ENCODE peak calls at places on chromosomes 2 and 18, in four cellular contexts. V, U, H and J are unnamed samples.

GRCh38 chr2:174768557-174768956 is 4.3 kb upstream of the CHRNA1 start:
- DNase-seq in U (no peak), H (no peak), V (no peak), J (no peak)

GRCh38 chr2:179338681-179339080 is 74.0 kb upstream of the SESTD1 start:
- DNase-seq in H (no peak), V (no peak), U (no peak), J (no peak)

GRCh38 chr2:122960727-122961641 is 1064.1 kb upstream of the CNTNAP5 start:
- DNase-seq in H (no peak), U (no peak), V (no peak), J (no peak)

GRCh38 chr2:127193948-127194267 is 26.2 kb downstream of the CYP27C1 start:
- DNase-seq in V (no peak), H (no peak), U (no peak), J (no peak)

GRCh38 chr2:119421304-119421703 is 10.3 kb upstream of the TMEM37 start:
- DNase-seq in H (no peak), V (no peak), U (no peak), J (no peak)

GRCh38 chr2:657766-658165 is 19.4 kb downstream of the TMEM18 start:
- DNase-seq in V (no peak), U (peak; percentile 24), H (no peak), J (no peak)

GRCh38 chr2:97966545-97967215 is 29.1 kb downstream of the TMEM131 start:
- DNase-seq in V (no peak), U (no peak), H (no peak), J (no peak)

GRCh38 chr18:73891572-73892421 is 255.8 kb downstream of the FBXO15 start:
- DNase-seq in H (no peak), V (no peak), U (no peak), J (no peak)

GRCh38 chr2:48912110-48912509 is 156.6 kb upstream of the LHCGR start:
- DNase-seq in V (no peak), H (peak; percentile 44), U (no peak), J (no peak)

GRCh38 chr2:189276277-189276676 is 96.7 kb upstream of the COL5A2 start:
- DNase-seq in V (no peak), U (no peak), H (no peak), J (peak; percentile 48)

GRCh38 chr18:77069931-77070330 is 62.7 kb downstream of the MBP start:
- DNase-seq in U (no peak), V (no peak), H (no peak), J (no peak)

GRCh38 chr2:98508690-98509054 is 64.0 kb downstream of the INPP4A start:
- DNase-seq in H (no peak), V (no peak), U (peak; percentile 41), J (no peak)

GRCh38 chr2:182144780-182145170 is 159.1 kb downstream of the PPP1R1C start:
- DNase-seq in U (no peak), H (peak; percentile 20), V (no peak), J (no peak)

GRCh38 chr2:218397502-218398436 is 1.9 kb upstream of the CTDSP1 start:
- DNase-seq in H (peak; percentile 92), U (peak; percentile 85), V (peak; percentile 60), J (no peak)

GRCh38 chr18:45688834-45689233 is 35.1 kb upstream of the SLC14A1 start:
- DNase-seq in U (no peak), V (no peak), H (no peak), J (no peak)

GRCh38 chr18:9575558-9575957 is 38.8 kb downstream of the PPP4R1 start:
- DNase-seq in U (peak; percentile 85), H (peak; percentile 98), V (peak; percentile 88), J (peak; percentile 63)

GRCh38 chr2:1588051-1588993 is 156.0 kb downstream of the PXDN start:
- DNase-seq in H (no peak), U (no peak), V (no peak), J (no peak)

GRCh38 chr2:69022548-69022947 is 9.6 kb downstream of the ANTXR1 start:
- DNase-seq in V (no peak), H (no peak), U (no peak), J (no peak)

GRCh38 chr2:69018629-69019227 is 5.7 kb downstream of the ANTXR1 start:
- DNase-seq in H (no peak), V (no peak), U (no peak), J (no peak)

GRCh38 chr2:69021727-69022126 is 8.7 kb downstream of the ANTXR1 start:
- DNase-seq in U (no peak), V (no peak), H (no peak), J (no peak)

GRCh38 chr2:69021027-69021426 is 8.0 kb downstream of the ANTXR1 start:
- DNase-seq in U (no peak), H (no peak), V (no peak), J (no peak)

DNA sequence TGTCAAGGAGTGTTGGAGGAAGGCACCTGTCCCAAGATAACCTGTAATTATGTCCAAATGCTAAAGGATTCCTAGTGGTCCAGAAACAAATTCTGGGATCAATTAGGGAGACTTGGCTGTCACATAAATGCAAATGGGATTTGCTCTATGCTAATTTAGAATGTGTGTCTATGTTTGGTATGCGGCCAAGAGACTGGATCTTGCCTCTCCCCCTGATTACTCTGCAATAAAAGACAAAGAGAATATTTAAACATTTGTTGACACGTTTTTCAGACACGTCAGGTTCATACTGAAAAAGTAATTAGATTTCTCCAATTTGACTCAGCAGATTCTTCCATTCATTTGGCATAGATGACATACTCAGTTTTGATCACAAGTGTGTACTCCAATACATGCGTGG is 7.5 kb downstream of the ANTXR1 start:
- DNase-seq in H (no peak), U (no peak), V (no peak), J (no peak)
- H3K4me1 ChIP-seq in H (peaks cover 18% of the 10 kb centered on the region), U (peaks cover 4% of the 10 kb centered on the region), V (no peaks in the 10 kb centered on the region), J (peaks cover 18% of the 10 kb centered on the region)

GRCh38 chr2:124590001-124590400 is 564.9 kb downstream of the CNTNAP5 start:
- DNase-seq in V (no peak), U (no peak), H (no peak), J (no peak)

GRCh38 chr2:124582387-124582786 is 557.3 kb downstream of the CNTNAP5 start:
- DNase-seq in U (no peak), H (no peak), V (no peak), J (no peak)

GRCh38 chr2:124586210-124586609 is 561.1 kb downstream of the CNTNAP5 start:
- DNase-seq in U (no peak), H (no peak), V (no peak), J (no peak)

GRCh38 chr2:124586835-124587234 is 561.7 kb downstream of the CNTNAP5 start:
- DNase-seq in U (no peak), V (no peak), H (no peak), J (no peak)

DNA sequence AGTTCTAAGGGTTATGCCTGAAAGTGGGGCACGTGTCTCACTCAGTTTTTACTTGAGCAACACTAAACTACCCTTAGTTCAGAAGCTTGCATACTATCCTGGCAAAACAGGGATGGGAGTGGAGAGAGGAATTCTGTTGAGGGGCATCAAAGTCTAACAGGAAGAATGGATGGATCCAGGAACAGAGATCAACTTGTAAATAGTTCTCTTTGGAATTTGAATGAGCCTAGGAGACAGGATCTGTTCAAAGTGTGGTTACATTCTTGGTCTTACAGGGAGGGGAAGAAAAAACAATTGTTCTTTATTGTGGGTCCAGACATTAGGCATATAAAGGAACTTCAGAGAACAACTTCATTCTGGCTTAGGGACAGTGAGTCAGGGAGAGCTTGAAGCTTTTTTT is 560.2 kb downstream of the CNTNAP5 start:
- DNase-seq in H (no peak), V (no peak), U (no peak), J (no peak)
- H3K4me1 ChIP-seq in H (no peaks in the 10 kb centered on the region), V (no peaks in the 10 kb centered on the region), U (no peaks in the 10 kb centered on the region), J (no peaks in the 10 kb centered on the region)

GRCh38 chr2:25378731-25379490 is 37.2 kb upstream of the DNMT3A start:
- DNase-seq in U (peak; percentile 16), V (no peak), H (no peak), J (no peak)

GRCh38 chr2:25377822-25378421 is 36.2 kb upstream of the DNMT3A start:
- DNase-seq in U (peak; percentile 20), H (no peak), V (no peak), J (peak; percentile 42)

GRCh38 chr2:25375989-25376545 is 34.3 kb upstream of the DNMT3A start:
- DNase-seq in H (no peak), V (no peak), U (peak; percentile 19), J (no peak)

GRCh38 chr2:25375371-25375988 is 33.8 kb upstream of the DNMT3A start:
- DNase-seq in U (peak; percentile 18), H (no peak), V (no peak), J (no peak)

DNA sequence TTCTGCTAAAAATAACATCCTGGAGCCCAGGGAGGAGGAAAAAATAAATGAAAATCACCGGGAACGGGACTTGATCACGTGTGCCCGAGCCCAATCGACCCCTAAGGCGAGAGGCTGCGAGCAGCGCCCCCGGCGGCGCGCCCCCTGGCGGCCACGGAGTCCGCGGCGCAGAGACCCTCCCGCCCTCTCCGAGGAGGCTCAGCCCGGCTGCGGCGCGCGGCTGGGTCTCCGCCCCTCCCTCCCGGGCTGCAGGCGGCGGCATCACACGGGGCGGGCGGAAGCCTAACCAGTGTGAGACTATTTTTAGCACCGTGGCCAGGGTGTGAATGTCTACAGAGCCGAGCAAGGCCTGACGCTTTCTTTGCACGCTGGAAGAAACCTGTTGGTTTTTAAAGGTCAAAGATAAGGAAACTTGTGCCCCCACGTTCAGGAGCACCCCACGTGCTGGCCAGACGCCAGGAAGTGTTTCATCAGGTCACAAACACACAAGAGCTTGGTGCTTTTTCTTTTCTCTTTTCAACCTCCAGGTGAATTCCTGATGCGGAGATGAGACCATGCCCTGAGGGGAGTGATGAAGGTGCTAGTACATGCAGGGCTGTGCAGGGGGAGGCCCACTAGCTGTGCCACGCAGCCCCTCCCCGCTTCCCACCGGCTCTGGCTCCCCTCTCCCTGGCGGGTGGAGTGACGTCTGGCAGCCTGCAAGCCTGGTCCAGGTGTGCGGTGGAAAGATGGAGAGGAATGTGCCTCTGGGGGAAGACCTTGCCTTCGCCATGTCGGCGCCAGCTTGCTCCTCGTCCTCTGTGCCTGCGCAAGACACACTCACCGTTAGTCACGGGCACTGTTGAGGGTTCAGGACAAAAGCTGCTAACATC is 35.3 kb upstream of the DNMT3A start:
- DNase-seq in V (peak; percentile 76), U (peak; percentile 91), H (peak; percentile 96), J (peak; percentile 82)
- H3K4me1 ChIP-seq in V (peaks cover 4% of the 10 kb centered on the region), U (peaks cover 23% of the 10 kb centered on the region), H (peaks cover 6% of the 10 kb centered on the region), J (peaks cover 6% of the 10 kb centered on the region)

DNA sequence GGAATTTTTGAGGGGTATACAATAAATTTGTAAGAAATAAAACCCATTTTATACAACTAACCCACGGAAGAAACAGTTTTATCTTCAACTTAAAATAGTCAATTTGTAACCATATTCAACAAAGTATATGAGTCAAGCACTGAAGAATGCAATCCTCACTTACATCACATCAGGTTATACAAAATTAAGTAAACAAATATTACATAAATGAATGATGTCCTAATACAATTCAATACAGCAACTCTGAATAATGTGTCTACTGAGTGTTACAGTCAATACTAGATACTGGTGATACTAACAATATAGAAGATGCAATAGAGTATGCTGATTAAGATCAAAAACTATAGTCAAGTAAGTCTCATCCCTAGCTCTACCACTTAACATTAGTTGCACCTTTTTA is 58.6 kb downstream of the FANCL start:
- DNase-seq in H (no peak), V (no peak), U (no peak), J (no peak)
- H3K4me1 ChIP-seq in H (no peaks in the 10 kb centered on the region), V (no peaks in the 10 kb centered on the region), U (no peaks in the 10 kb centered on the region), J (no peaks in the 10 kb centered on the region)

GRCh38 chr18:35616664-35617423 is 35.3 kb downstream of the GALNT1 start:
- DNase-seq in H (no peak), U (peak; percentile 32), V (no peak), J (peak; percentile 84)
- H3K4me1 ChIP-seq in H (peaks cover 49% of the 10 kb centered on the region), U (peaks cover 11% of the 10 kb centered on the region), V (no peaks in the 10 kb centered on the region), J (peaks cover 40% of the 10 kb centered on the region)